ENCODE peak calls at places on chromosomes 6 and 20, in six cellular contexts. One of them, this sample, is unnamed.

GRCh38 chr6:158987657-158988056 is 12.3 kb downstream of the RSPH3 start:
- DNase-seq in AG09309: no peak
- DNase-seq in SW480: no peak
- DNase-seq in colonic mucosa: no peak
- DNase-seq in breast epithelium: no peak
- DNase-seq in kidney glomerular epithelial cell: no peak
- DNase-seq in this sample: no peak

GRCh38 chr6:153028261-153028660 is 25.8 kb upstream of the MTRF1L start:
- DNase-seq in AG09309: no peak
- DNase-seq in colonic mucosa: no peak
- DNase-seq in SW480: no peak
- DNase-seq in breast epithelium: no peak
- DNase-seq in kidney glomerular epithelial cell: no peak
- DNase-seq in this sample: no peak

GRCh38 chr6:44775121-44775520 is 387.6 kb downstream of the CDC5L start:
- DNase-seq in breast epithelium: no peak
- DNase-seq in kidney glomerular epithelial cell: no peak
- DNase-seq in AG09309: no peak
- DNase-seq in SW480: no peak
- DNase-seq in colonic mucosa: no peak
- DNase-seq in this sample: no peak

GRCh38 chr20:62040381-62040922 is 25.2 kb downstream of the TAF4 start:
- DNase-seq in breast epithelium: no peak
- DNase-seq in colonic mucosa: no peak
- DNase-seq in SW480: no peak
- DNase-seq in AG09309: no peak
- DNase-seq in kidney glomerular epithelial cell: no peak
- DNase-seq in this sample: no peak

GRCh38 chr6:132713355-132714134 is at the start of gene VNN1:
- DNase-seq in breast epithelium: no peak
- DNase-seq in AG09309: no peak
- DNase-seq in SW480: no peak
- DNase-seq in colonic mucosa: peak
- DNase-seq in kidney glomerular epithelial cell: no peak
- DNase-seq in this sample: no peak

GRCh38 chr6:114364295-114364694 is 21.5 kb upstream of the HS3ST5 start:
- DNase-seq in kidney glomerular epithelial cell: peak
- DNase-seq in SW480: no peak
- DNase-seq in breast epithelium: no peak
- DNase-seq in AG09309: no peak
- DNase-seq in colonic mucosa: no peak
- DNase-seq in this sample: peak

GRCh38 chr6:26592649-26593048 is 4.1 kb upstream of the ABT1 start:
- DNase-seq in SW480: no peak
- DNase-seq in colonic mucosa: no peak
- DNase-seq in kidney glomerular epithelial cell: no peak
- DNase-seq in AG09309: no peak
- DNase-seq in breast epithelium: no peak
- DNase-seq in this sample: no peak

GRCh38 chr6:44062771-44063560 is 64.3 kb downstream of the MRPL14 start:
- DNase-seq in AG09309: no peak
- DNase-seq in colonic mucosa: no peak
- DNase-seq in kidney glomerular epithelial cell: no peak
- DNase-seq in breast epithelium: no peak
- DNase-seq in SW480: no peak
- DNase-seq in this sample: no peak

GRCh38 chr6:105112577-105112976 is 67.2 kb downstream of the POPDC3 start:
- DNase-seq in AG09309: no peak
- DNase-seq in colonic mucosa: no peak
- DNase-seq in kidney glomerular epithelial cell: no peak
- DNase-seq in SW480: no peak
- DNase-seq in breast epithelium: no peak
- DNase-seq in this sample: no peak

GRCh38 chr20:52082612-52083011 is 109.0 kb downstream of the ZFP64 start:
- DNase-seq in colonic mucosa: no peak
- DNase-seq in kidney glomerular epithelial cell: no peak
- DNase-seq in SW480: no peak
- DNase-seq in AG09309: no peak
- DNase-seq in breast epithelium: no peak
- DNase-seq in this sample: no peak

GRCh38 chr20:41365785-41366545 is 653 bp downstream of the EMILIN3 start:
- DNase-seq in kidney glomerular epithelial cell: no peak
- DNase-seq in colonic mucosa: no peak
- DNase-seq in breast epithelium: no peak
- DNase-seq in SW480: no peak
- DNase-seq in AG09309: no peak
- DNase-seq in this sample: no peak

GRCh38 chr6:87330961-87331360 is 1.9 kb upstream of the GJB7 start:
- DNase-seq in SW480: no peak
- DNase-seq in breast epithelium: no peak
- DNase-seq in colonic mucosa: no peak
- DNase-seq in kidney glomerular epithelial cell: no peak
- DNase-seq in AG09309: no peak
- DNase-seq in this sample: no peak

GRCh38 chr6:3813150-3813780 is 35.9 kb upstream of the FAM50B start:
- DNase-seq in colonic mucosa: no peak
- DNase-seq in AG09309: no peak
- DNase-seq in breast epithelium: no peak
- DNase-seq in SW480: peak
- DNase-seq in kidney glomerular epithelial cell: peak
- DNase-seq in this sample: peak

GRCh38 chr6:68635706-68636513 is 828 bp downstream of the ADGRB3 start:
- DNase-seq in colonic mucosa: no peak
- DNase-seq in breast epithelium: no peak
- DNase-seq in AG09309: no peak
- DNase-seq in SW480: no peak
- DNase-seq in kidney glomerular epithelial cell: no peak
- DNase-seq in this sample: no peak

GRCh38 chr6:100283288-100283687 is 181.4 kb downstream of the SIM1 start:
- DNase-seq in AG09309: peak
- DNase-seq in kidney glomerular epithelial cell: peak
- DNase-seq in SW480: peak
- DNase-seq in colonic mucosa: no peak
- DNase-seq in breast epithelium: no peak
- DNase-seq in this sample: peak

GRCh38 chr20:1907586-1907985 is 12.4 kb downstream of the SIRPA start:
- DNase-seq in SW480: no peak
- DNase-seq in breast epithelium: no peak
- DNase-seq in colonic mucosa: no peak
- DNase-seq in AG09309: no peak
- DNase-seq in kidney glomerular epithelial cell: peak
- DNase-seq in this sample: no peak

GRCh38 chr6:88992741-88993557 is 29.5 kb upstream of the RNGTT start:
- DNase-seq in breast epithelium: no peak
- DNase-seq in SW480: no peak
- DNase-seq in colonic mucosa: no peak
- DNase-seq in kidney glomerular epithelial cell: no peak
- DNase-seq in AG09309: no peak
- DNase-seq in this sample: no peak

GRCh38 chr6:81818778-81819491 is 66.5 kb upstream of the TENT5A start:
- DNase-seq in colonic mucosa: no peak
- DNase-seq in SW480: no peak
- DNase-seq in kidney glomerular epithelial cell: no peak
- DNase-seq in breast epithelium: no peak
- DNase-seq in AG09309: no peak
- DNase-seq in this sample: no peak

GRCh38 chr6:36786055-36786675 is 53.1 kb downstream of the CPNE5 start:
- DNase-seq in colonic mucosa: no peak
- DNase-seq in breast epithelium: no peak
- DNase-seq in AG09309: no peak
- DNase-seq in SW480: no peak
- DNase-seq in kidney glomerular epithelial cell: no peak
- DNase-seq in this sample: no peak

GRCh38 chr6:73152998-73153757 is 72.1 kb downstream of the KHDC1L start:
- DNase-seq in breast epithelium: no peak
- DNase-seq in SW480: no peak
- DNase-seq in colonic mucosa: no peak
- DNase-seq in AG09309: peak
- DNase-seq in kidney glomerular epithelial cell: no peak
- DNase-seq in this sample: no peak

GRCh38 chr6:13593720-13594119 is 19.3 kb downstream of the SIRT5 start:
- DNase-seq in kidney glomerular epithelial cell: no peak
- DNase-seq in breast epithelium: no peak
- DNase-seq in SW480: no peak
- DNase-seq in AG09309: no peak
- DNase-seq in colonic mucosa: no peak
- DNase-seq in this sample: no peak

GRCh38 chr6:159400806-159401205 is 231.6 kb downstream of the FNDC1 start:
- DNase-seq in colonic mucosa: no peak
- DNase-seq in AG09309: no peak
- DNase-seq in SW480: no peak
- DNase-seq in kidney glomerular epithelial cell: no peak
- DNase-seq in breast epithelium: no peak
- DNase-seq in this sample: no peak

GRCh38 chr20:51725584-51726176 is 42.5 kb downstream of the ATP9A start:
- DNase-seq in AG09309: no peak
- DNase-seq in SW480: no peak
- DNase-seq in kidney glomerular epithelial cell: no peak
- DNase-seq in colonic mucosa: no peak
- DNase-seq in breast epithelium: no peak
- DNase-seq in this sample: peak